ENCODE peak calls at places on chromosomes 11 and 22, in ten cellular contexts. One of them, this sample, is unnamed.

GRCh38 chr22:16824718-16825687 is at the start of gene XKR3:
- DNase-seq in AG10803: peak; percentile 7
- DNase-seq in fibroblast of pulmonary artery: no peak
- DNase-seq in AG09309: no peak
- DNase-seq in AG04450: no peak
- DNase-seq in GM23338: peak; percentile 23
- DNase-seq in type B pancreatic cell: no peak
- DNase-seq in progenitor cell of endocrine pancreas: no peak
- DNase-seq in colonic mucosa: no peak
- DNase-seq in AG09319: no peak
- DNase-seq in this sample: no peak

GRCh38 chr11:106156290-106156937 is 79.0 kb downstream of the AASDHPPT start:
- DNase-seq in AG04450: peak; percentile 70
- DNase-seq in progenitor cell of endocrine pancreas: no peak
- DNase-seq in GM23338: peak; percentile 72
- DNase-seq in AG10803: peak; percentile 77
- DNase-seq in AG09319: peak; percentile 58
- DNase-seq in AG09309: peak; percentile 66
- DNase-seq in type B pancreatic cell: no peak
- DNase-seq in colonic mucosa: peak; percentile 19
- DNase-seq in fibroblast of pulmonary artery: peak; percentile 94
- DNase-seq in this sample: no peak

GRCh38 chr22:49322861-49323622 is 504.6 kb downstream of the BRD1 start:
- DNase-seq in fibroblast of pulmonary artery: no peak
- DNase-seq in AG09319: no peak
- DNase-seq in colonic mucosa: no peak
- DNase-seq in AG04450: no peak
- DNase-seq in GM23338: no peak
- DNase-seq in AG09309: no peak
- DNase-seq in progenitor cell of endocrine pancreas: peak; percentile 6
- DNase-seq in AG10803: no peak
- DNase-seq in type B pancreatic cell: peak; percentile 48
- DNase-seq in this sample: no peak

GRCh38 chr11:70448983-70449567 is 50.7 kb downstream of the CTTN start:
- DNase-seq in type B pancreatic cell: no peak
- DNase-seq in AG04450: no peak
- DNase-seq in AG10803: no peak
- DNase-seq in fibroblast of pulmonary artery: no peak
- DNase-seq in GM23338: peak; percentile 58
- DNase-seq in AG09309: no peak
- DNase-seq in AG09319: no peak
- DNase-seq in colonic mucosa: no peak
- DNase-seq in progenitor cell of endocrine pancreas: no peak
- DNase-seq in this sample: no peak

GRCh38 chr11:70116386-70117077 is 38.4 kb downstream of the ANO1 start:
- DNase-seq in AG04450: no peak
- DNase-seq in AG10803: no peak
- DNase-seq in GM23338: no peak
- DNase-seq in progenitor cell of endocrine pancreas: no peak
- DNase-seq in fibroblast of pulmonary artery: no peak
- DNase-seq in AG09309: no peak
- DNase-seq in AG09319: no peak
- DNase-seq in colonic mucosa: no peak
- DNase-seq in type B pancreatic cell: no peak
- DNase-seq in this sample: no peak

GRCh38 chr22:49155809-49156580 is 671.7 kb downstream of the BRD1 start:
- DNase-seq in AG09309: no peak
- DNase-seq in fibroblast of pulmonary artery: no peak
- DNase-seq in AG09319: no peak
- DNase-seq in AG04450: no peak
- DNase-seq in AG10803: no peak
- DNase-seq in GM23338: no peak
- DNase-seq in progenitor cell of endocrine pancreas: no peak
- DNase-seq in colonic mucosa: no peak
- DNase-seq in type B pancreatic cell: no peak
- DNase-seq in this sample: no peak

GRCh38 chr11:76567261-76567660 is 103.3 kb downstream of the LRRC32 start:
- DNase-seq in type B pancreatic cell: no peak
- DNase-seq in progenitor cell of endocrine pancreas: no peak
- DNase-seq in AG09309: no peak
- DNase-seq in fibroblast of pulmonary artery: no peak
- DNase-seq in AG10803: no peak
- DNase-seq in colonic mucosa: no peak
- DNase-seq in GM23338: no peak
- DNase-seq in AG04450: no peak
- DNase-seq in AG09319: no peak
- DNase-seq in this sample: no peak

GRCh38 chr11:114261791-114262190 is 34.4 kb upstream of the NNMT start:
- DNase-seq in type B pancreatic cell: no peak
- DNase-seq in AG10803: no peak
- DNase-seq in AG09319: no peak
- DNase-seq in progenitor cell of endocrine pancreas: no peak
- DNase-seq in GM23338: no peak
- DNase-seq in AG09309: no peak
- DNase-seq in colonic mucosa: no peak
- DNase-seq in fibroblast of pulmonary artery: no peak
- DNase-seq in AG04450: no peak
- DNase-seq in this sample: no peak

GRCh38 chr22:43152355-43153071 is 1.2 kb downstream of the TSPO start:
- DNase-seq in fibroblast of pulmonary artery: peak; percentile 45
- DNase-seq in AG04450: no peak
- DNase-seq in colonic mucosa: peak; percentile 88
- DNase-seq in progenitor cell of endocrine pancreas: no peak
- DNase-seq in AG10803: peak; percentile 66
- DNase-seq in AG09309: no peak
- DNase-seq in GM23338: no peak
- DNase-seq in type B pancreatic cell: no peak
- DNase-seq in AG09319: peak; percentile 39
- DNase-seq in this sample: peak; percentile 91

GRCh38 chr11:63845305-63845704 is 6.4 kb downstream of the MARK2 start:
- DNase-seq in colonic mucosa: no peak
- DNase-seq in type B pancreatic cell: no peak
- DNase-seq in AG10803: peak; percentile 70
- DNase-seq in AG04450: peak; percentile 47
- DNase-seq in AG09309: no peak
- DNase-seq in progenitor cell of endocrine pancreas: no peak
- DNase-seq in GM23338: no peak
- DNase-seq in AG09319: no peak
- DNase-seq in fibroblast of pulmonary artery: peak; percentile 83
- DNase-seq in this sample: no peak

GRCh38 chr11:63537293-63538101 is 889 bp downstream of the PLAAT4 start:
- DNase-seq in colonic mucosa: no peak
- DNase-seq in AG04450: no peak
- DNase-seq in GM23338: no peak
- DNase-seq in fibroblast of pulmonary artery: peak; percentile 83
- DNase-seq in progenitor cell of endocrine pancreas: no peak
- DNase-seq in AG09319: peak; percentile 49
- DNase-seq in AG10803: peak; percentile 59
- DNase-seq in type B pancreatic cell: no peak
- DNase-seq in AG09309: no peak
- DNase-seq in this sample: no peak

GRCh38 chr11:128685383-128686044 is 8.4 kb upstream of the FLI1 start:
- DNase-seq in AG09309: no peak
- DNase-seq in fibroblast of pulmonary artery: no peak
- DNase-seq in type B pancreatic cell: no peak
- DNase-seq in progenitor cell of endocrine pancreas: no peak
- DNase-seq in AG09319: no peak
- DNase-seq in colonic mucosa: no peak
- DNase-seq in AG10803: no peak
- DNase-seq in AG04450: no peak
- DNase-seq in GM23338: peak; percentile 25
- DNase-seq in this sample: no peak

GRCh38 chr11:68350759-68351449 is 38.5 kb downstream of the LRP5 start:
- DNase-seq in AG09309: no peak
- DNase-seq in fibroblast of pulmonary artery: no peak
- DNase-seq in GM23338: no peak
- DNase-seq in AG09319: no peak
- DNase-seq in type B pancreatic cell: no peak
- DNase-seq in AG10803: no peak
- DNase-seq in progenitor cell of endocrine pancreas: no peak
- DNase-seq in AG04450: no peak
- DNase-seq in colonic mucosa: no peak
- DNase-seq in this sample: no peak

GRCh38 chr11:63683133-63683991 is 2.1 kb downstream of the RTN3 start:
- DNase-seq in AG04450: no peak
- DNase-seq in type B pancreatic cell: no peak
- DNase-seq in AG09319: no peak
- DNase-seq in AG10803: peak; percentile 50
- DNase-seq in AG09309: no peak
- DNase-seq in GM23338: no peak
- DNase-seq in progenitor cell of endocrine pancreas: no peak
- DNase-seq in colonic mucosa: peak; percentile 46
- DNase-seq in fibroblast of pulmonary artery: peak; percentile 44
- DNase-seq in this sample: peak; percentile 30

GRCh38 chr22:39979048-39979447 is 15.7 kb upstream of the FAM83F start:
- DNase-seq in AG10803: no peak
- DNase-seq in AG09319: no peak
- DNase-seq in progenitor cell of endocrine pancreas: no peak
- DNase-seq in colonic mucosa: no peak
- DNase-seq in fibroblast of pulmonary artery: no peak
- DNase-seq in GM23338: no peak
- DNase-seq in type B pancreatic cell: no peak
- DNase-seq in AG09309: no peak
- DNase-seq in AG04450: no peak
- DNase-seq in this sample: no peak

GRCh38 chr11:2975594-2975993 is 16.5 kb downstream of the NAP1L4 start:
- DNase-seq in type B pancreatic cell: no peak
- DNase-seq in AG09319: no peak
- DNase-seq in AG04450: no peak
- DNase-seq in fibroblast of pulmonary artery: peak; percentile 51
- DNase-seq in progenitor cell of endocrine pancreas: no peak
- DNase-seq in colonic mucosa: no peak
- DNase-seq in GM23338: peak; percentile 53
- DNase-seq in AG09309: no peak
- DNase-seq in AG10803: peak; percentile 32
- DNase-seq in this sample: no peak
- TF ChIP-seq CTCF in type B pancreatic cell: peak; percentile 65
- TF ChIP-seq CTCF in AG09319: peak; percentile 41
- TF ChIP-seq CTCF in AG04450: peak; percentile 58
- TF ChIP-seq CTCF in fibroblast of pulmonary artery: peak; percentile 56
- TF ChIP-seq CTCF in progenitor cell of endocrine pancreas: peak; percentile 41
- TF ChIP-seq CTCF in colonic mucosa: peak; percentile 41
- TF ChIP-seq CTCF in GM23338: peak; percentile 60
- TF ChIP-seq CTCF in AG09309: peak; percentile 46
- TF ChIP-seq CTCF in AG10803: peak; percentile 56
- TF ChIP-seq CTCF in this sample: no peak

GRCh38 chr22:45009881-45010531 is at the start of gene PHF21B:
- DNase-seq in AG04450: no peak
- DNase-seq in type B pancreatic cell: peak; percentile 89
- DNase-seq in AG10803: peak; percentile 13
- DNase-seq in GM23338: peak; percentile 94
- DNase-seq in fibroblast of pulmonary artery: peak; percentile 23
- DNase-seq in AG09319: no peak
- DNase-seq in progenitor cell of endocrine pancreas: peak; percentile 83
- DNase-seq in AG09309: no peak
- DNase-seq in colonic mucosa: peak; percentile 20
- DNase-seq in this sample: no peak
- TF ChIP-seq CTCF in AG04450: no peak
- TF ChIP-seq CTCF in type B pancreatic cell: no peak
- TF ChIP-seq CTCF in AG10803: no peak
- TF ChIP-seq CTCF in GM23338: no peak
- TF ChIP-seq CTCF in fibroblast of pulmonary artery: no peak
- TF ChIP-seq CTCF in AG09319: no peak
- TF ChIP-seq CTCF in progenitor cell of endocrine pancreas: peak; percentile 10
- TF ChIP-seq CTCF in AG09309: no peak
- TF ChIP-seq CTCF in colonic mucosa: no peak
- TF ChIP-seq CTCF in this sample: no peak

GRCh38 chr11:5608778-5609177 is 12.3 kb downstream of the TRIM6 start:
- DNase-seq in GM23338: no peak
- DNase-seq in fibroblast of pulmonary artery: peak; percentile 58
- DNase-seq in type B pancreatic cell: no peak
- DNase-seq in AG04450: no peak
- DNase-seq in AG09319: no peak
- DNase-seq in AG09309: no peak
- DNase-seq in AG10803: peak; percentile 25
- DNase-seq in progenitor cell of endocrine pancreas: no peak
- DNase-seq in colonic mucosa: no peak
- DNase-seq in this sample: no peak

GRCh38 chr11:5603326-5603725 is 6.9 kb downstream of the TRIM6 start:
- DNase-seq in AG04450: no peak
- DNase-seq in AG10803: no peak
- DNase-seq in AG09319: no peak
- DNase-seq in type B pancreatic cell: no peak
- DNase-seq in AG09309: no peak
- DNase-seq in GM23338: no peak
- DNase-seq in progenitor cell of endocrine pancreas: no peak
- DNase-seq in fibroblast of pulmonary artery: no peak
- DNase-seq in colonic mucosa: no peak
- DNase-seq in this sample: no peak

GRCh38 chr11:5610446-5610845 is 14.0 kb downstream of the TRIM6 start:
- DNase-seq in AG10803: no peak
- DNase-seq in colonic mucosa: no peak
- DNase-seq in AG09309: no peak
- DNase-seq in GM23338: no peak
- DNase-seq in type B pancreatic cell: no peak
- DNase-seq in AG04450: no peak
- DNase-seq in AG09319: no peak
- DNase-seq in progenitor cell of endocrine pancreas: no peak
- DNase-seq in fibroblast of pulmonary artery: no peak
- DNase-seq in this sample: no peak

GRCh38 chr11:5604896-5605295 is 8.5 kb downstream of the TRIM6 start:
- DNase-seq in progenitor cell of endocrine pancreas: no peak
- DNase-seq in AG09319: no peak
- DNase-seq in type B pancreatic cell: no peak
- DNase-seq in fibroblast of pulmonary artery: no peak
- DNase-seq in AG10803: no peak
- DNase-seq in AG09309: no peak
- DNase-seq in AG04450: no peak
- DNase-seq in colonic mucosa: no peak
- DNase-seq in GM23338: no peak
- DNase-seq in this sample: no peak

DNA sequence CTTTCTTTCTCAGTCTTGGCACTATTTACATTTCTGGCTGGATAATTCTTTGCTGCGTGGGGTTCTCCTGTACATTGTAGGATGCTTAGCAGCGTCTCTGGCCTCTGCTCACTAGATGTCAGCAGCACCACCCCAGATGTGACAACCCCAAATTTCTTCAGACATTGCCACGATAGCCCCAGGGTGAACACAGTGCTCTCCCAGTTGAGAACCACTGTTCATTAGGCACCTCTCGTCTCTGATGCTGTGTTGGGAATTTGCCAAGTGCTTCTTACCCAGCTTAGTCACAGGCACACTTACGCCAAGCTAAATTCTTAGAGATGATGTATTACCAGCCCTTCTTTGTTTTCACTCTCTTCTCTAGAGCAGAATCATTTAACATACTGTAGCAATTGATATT is 9.4 kb downstream of the TRIM6 start:
- DNase-seq in fibroblast of pulmonary artery: peak; percentile 87
- DNase-seq in AG10803: peak; percentile 87
- DNase-seq in AG04450: peak; percentile 59
- DNase-seq in AG09319: no peak
- DNase-seq in progenitor cell of endocrine pancreas: no peak
- DNase-seq in AG09309: peak; percentile 73
- DNase-seq in colonic mucosa: no peak
- DNase-seq in GM23338: no peak
- DNase-seq in type B pancreatic cell: no peak
- DNase-seq in this sample: no peak
- TF ChIP-seq CTCF in fibroblast of pulmonary artery: no peak
- TF ChIP-seq CTCF in AG10803: no peak
- TF ChIP-seq CTCF in AG04450: no peak
- TF ChIP-seq CTCF in AG09319: no peak
- TF ChIP-seq CTCF in progenitor cell of endocrine pancreas: no peak
- TF ChIP-seq CTCF in AG09309: peak; percentile 23
- TF ChIP-seq CTCF in colonic mucosa: no peak
- TF ChIP-seq CTCF in GM23338: no peak
- TF ChIP-seq CTCF in type B pancreatic cell: no peak
- TF ChIP-seq CTCF in this sample: no peak

GRCh38 chr22:42114721-42115120 is 15.9 kb downstream of the CYP2D6 start:
- DNase-seq in AG10803: peak; percentile 10
- DNase-seq in type B pancreatic cell: no peak
- DNase-seq in GM23338: peak; percentile 86
- DNase-seq in colonic mucosa: no peak
- DNase-seq in AG04450: no peak
- DNase-seq in progenitor cell of endocrine pancreas: no peak
- DNase-seq in AG09319: no peak
- DNase-seq in fibroblast of pulmonary artery: peak; percentile 31
- DNase-seq in AG09309: no peak
- DNase-seq in this sample: no peak
- TF ChIP-seq CTCF in AG10803: peak; percentile 54
- TF ChIP-seq CTCF in type B pancreatic cell: peak; percentile 59
- TF ChIP-seq CTCF in GM23338: peak; percentile 71
- TF ChIP-seq CTCF in colonic mucosa: no peak
- TF ChIP-seq CTCF in AG04450: peak; percentile 48
- TF ChIP-seq CTCF in progenitor cell of endocrine pancreas: peak; percentile 35
- TF ChIP-seq CTCF in AG09319: peak; percentile 24
- TF ChIP-seq CTCF in fibroblast of pulmonary artery: peak; percentile 28
- TF ChIP-seq CTCF in AG09309: peak; percentile 48
- TF ChIP-seq CTCF in this sample: no peak